ENCODE peak calls at places on chromosomes 16 and 17, in four cellular contexts. V is OCI-LY7; Y is CD4-positive, alpha-beta memory T cell; E is stomach. F is an unnamed sample. For H3K4me1, the result is how much of the 10 kb centered on the place peaks cover.

GRCh38 chr17:41308918-41309359 is at the start of gene KRTAP16-1:
- DNase-seq in V (no peak), Y (no peak), E (no peak), F (no peak)

GRCh38 chr16:49755291-49755611 is 100.7 kb downstream of the ZNF423 start:
- DNase-seq in V (no peak), Y (no peak), E (no peak), F (no peak)

GRCh38 chr16:24525970-24526559 is 13.3 kb upstream of the RBBP6 start:
- DNase-seq in V (no peak), Y (no peak), E (peak), F (peak)

GRCh38 chr17:80827646-80828643 is 163.7 kb upstream of the CHMP6 start:
- DNase-seq in V (peak), Y (no peak), E (no peak), F (no peak)

GRCh38 chr17:10610821-10611323 is 46.2 kb downstream of the MYH3 start:
- DNase-seq in V (no peak), Y (no peak), E (no peak), F (no peak)

GRCh38 chr16:324451-325334 is 27.8 kb downstream of the AXIN1 start:
- DNase-seq in V (peak), Y (peak), E (no peak), F (no peak)

GRCh38 chr16:67865318-67865717 is 7.5 kb upstream of the EDC4 start:
- DNase-seq in V (peak), Y (no peak), E (peak), F (no peak)

GRCh38 chr17:2484876-2485275 is 26.8 kb downstream of the METTL16 start:
- DNase-seq in V (no peak), Y (no peak), E (no peak), F (no peak)

GRCh38 chr17:39737761-39738567 is at the start of gene GRB7:
- DNase-seq in V (no peak), Y (no peak), E (peak), F (peak)

GRCh38 chr17:48724241-48725004 is 1.4 kb downstream of the PRAC2 start:
- DNase-seq in V (peak), Y (peak), E (peak), F (peak)

GRCh38 chr16:47848481-47849109 is 307.2 kb downstream of the ABCC12 start:
- DNase-seq in V (no peak), Y (no peak), E (no peak), F (peak)

GRCh38 chr17:46984341-46984740 is 5.3 kb upstream of the RPRML start:
- DNase-seq in V (no peak), Y (no peak), E (no peak), F (no peak)

GRCh38 chr17:69466905-69467630 is 52.6 kb downstream of the MAP2K6 start:
- DNase-seq in V (no peak), Y (no peak), E (no peak), F (no peak)

GRCh38 chr17:71217769-71218168 is 903.1 kb upstream of the SOX9 start:
- DNase-seq in V (no peak), Y (no peak), E (no peak), F (no peak)

GRCh38 chr17:12620200-12620720 is 45.4 kb upstream of the MYOCD start:
- DNase-seq in V (no peak), Y (no peak), E (no peak), F (no peak)

GRCh38 chr17:82788206-82789001 is 36.5 kb downstream of the TBCD start:
- DNase-seq in V (no peak), Y (no peak), E (no peak), F (no peak)
- H3K27ac ChIP-seq in V (peak), Y (no peak), E (no peak), F (no peak)

GRCh38 chr17:1377334-1377733 is 22.7 kb downstream of the YWHAE start:
- DNase-seq in V (peak), Y (no peak), E (no peak), F (no peak)

GRCh38 chr17:1375615-1376014 is 24.4 kb downstream of the YWHAE start:
- DNase-seq in V (no peak), Y (no peak), E (no peak), F (no peak)

GRCh38 chr17:1373710-1374237 is 26.2 kb downstream of the YWHAE start:
- DNase-seq in V (no peak), Y (no peak), E (no peak), F (no peak)

GRCh38 chr17:1374426-1375177 is 25.4 kb downstream of the YWHAE start:
- DNase-seq in V (no peak), Y (no peak), E (no peak), F (no peak)

DNA sequence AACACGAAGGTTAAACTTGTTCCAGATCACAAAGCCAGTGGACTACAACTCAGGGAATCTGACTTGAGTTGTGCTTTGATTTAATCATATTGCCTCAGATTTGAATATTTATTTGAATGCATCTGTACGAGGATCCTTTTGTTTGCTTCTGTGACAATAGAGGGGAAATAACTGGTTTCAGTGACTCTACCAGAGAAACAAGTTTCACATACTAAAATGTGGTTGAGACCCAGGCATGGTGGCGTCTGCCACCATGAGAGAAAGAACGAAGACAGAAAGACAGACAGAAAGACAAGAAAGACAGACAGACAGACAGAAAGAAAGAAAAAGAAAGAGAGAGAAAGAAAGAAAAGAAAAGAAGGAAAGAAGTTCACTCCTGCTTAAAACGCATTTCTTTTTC is 24.0 kb downstream of the YWHAE start:
- DNase-seq in V (no peak), Y (no peak), E (no peak), F (no peak)
- H3K4me3 ChIP-seq in V (no peak), Y (no peak), E (no peak), F (no peak)

GRCh38 chr17:75685508-75685907 is 18.4 kb downstream of the SAP30BP start:
- DNase-seq in V (no peak), Y (no peak), E (no peak), F (no peak)

GRCh38 chr17:75681289-75681688 is 14.2 kb downstream of the SAP30BP start:
- DNase-seq in V (no peak), Y (no peak), E (no peak), F (no peak)

GRCh38 chr17:75684924-75685323 is 17.8 kb downstream of the SAP30BP start:
- DNase-seq in V (no peak), Y (no peak), E (peak), F (no peak)

GRCh38 chr17:75684249-75684648 is 17.1 kb downstream of the SAP30BP start:
- DNase-seq in V (no peak), Y (no peak), E (no peak), F (no peak)

GRCh38 chr17:75683467-75684041 is 16.4 kb downstream of the SAP30BP start:
- DNase-seq in V (no peak), Y (no peak), E (peak), F (no peak)
- H3K4me1 ChIP-seq in V (under half), Y (under half), E (half or more), F (under half)

DNA sequence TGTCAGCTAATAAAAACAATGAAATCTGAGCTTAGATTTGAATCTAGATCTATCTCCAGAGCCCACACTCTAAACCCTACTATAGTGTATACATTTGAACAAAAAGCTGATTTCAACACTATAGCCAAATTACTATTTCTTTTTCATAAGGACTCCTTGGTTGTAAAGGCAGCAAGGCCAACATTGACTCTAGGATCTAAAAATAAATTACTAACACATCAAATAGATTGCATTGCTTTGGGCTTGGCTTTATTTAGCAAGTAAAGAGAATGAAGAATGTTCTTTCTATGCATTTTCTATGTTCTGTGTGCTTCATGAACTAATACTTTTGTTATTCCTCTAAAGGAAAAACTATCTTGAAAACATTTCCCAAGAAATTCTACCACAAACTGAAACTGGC is 5.3 kb downstream of the GOSR1 start:
- DNase-seq in V (no peak), Y (no peak), E (no peak), F (no peak)
- H3K27ac ChIP-seq in V (no peak), Y (no peak), E (no peak), F (no peak)

DNA sequence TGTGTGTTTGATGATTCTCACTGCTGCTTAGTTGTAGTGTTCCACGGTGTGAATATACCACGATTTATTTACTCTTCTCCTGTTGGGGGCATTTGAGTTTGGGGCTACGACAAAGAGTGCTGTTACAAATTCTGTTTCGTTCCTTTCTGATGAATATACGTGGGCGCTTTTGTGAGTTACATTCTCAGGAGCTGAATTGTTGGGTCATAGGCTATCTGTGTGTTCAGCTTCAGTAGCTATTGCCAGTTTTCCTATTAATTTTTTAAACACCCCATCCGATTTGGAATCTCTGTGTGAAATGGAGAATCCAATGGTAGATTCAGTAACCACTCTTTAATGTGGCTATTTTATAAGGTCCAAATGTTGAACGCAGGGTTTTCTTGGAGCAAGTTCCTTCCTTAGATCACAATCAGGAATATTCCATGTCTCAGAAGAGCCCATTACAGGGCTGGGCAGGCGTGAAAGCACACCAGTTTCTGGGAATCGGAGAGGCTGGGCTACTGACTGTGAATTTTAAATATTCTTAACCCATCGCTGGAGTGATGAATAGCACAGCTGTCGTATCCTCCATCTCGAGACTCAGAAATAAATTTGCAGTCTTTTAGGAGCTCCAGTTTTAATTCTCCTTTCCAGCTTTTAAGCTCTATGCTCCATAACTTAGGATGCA is 115.9 kb downstream of the PITPNC1 start:
- DNase-seq in V (no peak), Y (no peak), E (no peak), F (no peak)
- H3K4me3 ChIP-seq in V (no peak), Y (no peak), E (no peak), F (no peak)

DNA sequence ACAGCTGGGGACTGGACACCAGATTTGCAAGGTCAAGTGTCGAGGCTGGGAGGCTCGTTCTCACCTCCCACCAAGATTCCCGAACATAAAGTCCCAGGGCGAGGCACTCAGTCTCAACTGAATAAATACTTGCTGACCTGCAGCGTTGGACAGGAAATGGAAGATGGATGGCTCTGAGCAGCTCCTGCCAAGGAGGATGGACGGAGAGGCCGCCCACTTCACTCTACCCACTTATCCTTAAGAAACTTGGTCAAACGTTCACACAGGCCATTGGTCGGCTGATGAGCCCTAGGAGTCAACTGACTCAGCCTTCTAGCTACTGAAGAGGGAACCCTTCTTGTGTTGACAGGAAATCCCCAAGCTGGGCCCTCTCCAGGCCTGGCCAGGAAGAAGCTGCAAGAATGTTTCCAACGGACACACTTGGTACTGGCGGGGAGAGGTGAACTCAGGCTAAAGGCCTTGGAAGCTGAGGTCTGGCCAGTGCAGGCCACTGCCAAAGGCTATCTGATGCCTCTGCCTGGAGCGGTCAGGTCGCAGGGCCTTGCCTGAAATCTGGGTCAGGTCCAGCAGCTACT is 50.0 kb downstream of the VAC14 start:
- DNase-seq in V (no peak), Y (no peak), E (peak), F (peak)
- H3K4me1 ChIP-seq in V (under half), Y (under half), E (half or more), F (half or more)

F was measured in lung.